ENCODE peak calls at places on chromosome 1, in seven cellular contexts. S, R, L, V, K, M and O are unnamed samples.
A peak's percentile ranks its signal among the peaks of the same experiment; 100 is the strongest.

GRCh38 chr1:19081218-19081893 is 124.9 kb upstream of the IFFO2 start:
- DNase-seq in S (no peak), R (peak; percentile 73), L (peak; percentile 80), V (peak; percentile 52), K (no peak), M (no peak), O (peak; percentile 74)

GRCh38 chr1:21667348-21668231 is 1.6 kb downstream of the RAP1GAP start:
- DNase-seq in S (no peak), R (no peak), L (no peak), V (no peak), K (no peak), M (no peak), O (peak; percentile 26)

GRCh38 chr1:217090073-217090911 is 367.1 kb upstream of the ESRRG start:
- DNase-seq in S (no peak), R (no peak), L (no peak), V (no peak), K (no peak), M (no peak), O (no peak)

GRCh38 chr1:41238311-41239094 is 3.6 kb downstream of the SCMH1 start:
- DNase-seq in S (no peak), R (no peak), L (peak; percentile 43), V (peak; percentile 74), K (peak; percentile 55), M (no peak), O (no peak)

GRCh38 chr1:203364013-203364730 is 13.2 kb upstream of the FMOD start:
- DNase-seq in S (no peak), R (no peak), L (no peak), V (no peak), K (no peak), M (no peak), O (no peak)

GRCh38 chr1:214637722-214638473 is 34.9 kb downstream of the CENPF start:
- DNase-seq in S (peak; percentile 14), R (peak; percentile 67), L (peak; percentile 74), V (peak; percentile 50), K (no peak), M (no peak), O (no peak)

GRCh38 chr1:204826970-204827369 is 43.7 kb upstream of the NFASC start:
- DNase-seq in S (no peak), R (peak; percentile 37), L (peak; percentile 14), V (peak; percentile 13), K (no peak), M (no peak), O (no peak)

GRCh38 chr1:29256979-29257804 is 20.9 kb downstream of the PTPRU start:
- DNase-seq in S (no peak), R (no peak), L (peak; percentile 69), V (peak; percentile 67), K (no peak), M (no peak), O (peak; percentile 38)

GRCh38 chr1:89671775-89672488 is 39.0 kb downstream of the LRRC8C start:
- DNase-seq in S (no peak), R (no peak), L (peak; percentile 74), V (peak; percentile 66), K (peak; percentile 41), M (no peak), O (no peak)

GRCh38 chr1:43021547-43022474 is 63.1 kb upstream of the SLC2A1 start:
- DNase-seq in S (no peak), R (no peak), L (no peak), V (no peak), K (peak; percentile 62), M (no peak), O (no peak)

GRCh38 chr1:226549937-226550670 is 1.5 kb downstream of the STUM start:
- DNase-seq in S (peak; percentile 24), R (no peak), L (peak; percentile 10), V (no peak), K (peak; percentile 39), M (no peak), O (no peak)

GRCh38 chr1:89085781-89086180 is 20.8 kb upstream of the GBP1 start:
- DNase-seq in S (peak; percentile 36), R (peak; percentile 69), L (no peak), V (peak; percentile 12), K (no peak), M (no peak), O (no peak)

GRCh38 chr1:22320703-22321344 is 130.8 kb upstream of the ZBTB40 start:
- DNase-seq in S (no peak), R (no peak), L (no peak), V (no peak), K (no peak), M (no peak), O (no peak)

GRCh38 chr1:62325076-62325475 is 5.8 kb upstream of the KANK4 start:
- DNase-seq in S (no peak), R (peak; percentile 91), L (peak; percentile 65), V (peak; percentile 84), K (peak; percentile 77), M (no peak), O (no peak)

GRCh38 chr1:207565546-207566468 is 69.8 kb downstream of the CR1 start:
- DNase-seq in S (no peak), R (no peak), L (peak; percentile 12), V (no peak), K (no peak), M (no peak), O (no peak)

GRCh38 chr1:18469514-18469913 is 11.2 kb upstream of the KLHDC7A start:
- DNase-seq in S (no peak), R (no peak), L (no peak), V (no peak), K (no peak), M (no peak), O (no peak)

GRCh38 chr1:54456921-54457529 is 50.8 kb upstream of the SSBP3 start:
- DNase-seq in S (no peak), R (no peak), L (no peak), V (no peak), K (no peak), M (no peak), O (no peak)

GRCh38 chr1:78005755-78006154 is 1.0 kb downstream of the DNAJB4 start:
- DNase-seq in S (no peak), R (peak; percentile 90), L (peak; percentile 91), V (peak; percentile 90), K (peak; percentile 75), M (no peak), O (no peak)

DNA sequence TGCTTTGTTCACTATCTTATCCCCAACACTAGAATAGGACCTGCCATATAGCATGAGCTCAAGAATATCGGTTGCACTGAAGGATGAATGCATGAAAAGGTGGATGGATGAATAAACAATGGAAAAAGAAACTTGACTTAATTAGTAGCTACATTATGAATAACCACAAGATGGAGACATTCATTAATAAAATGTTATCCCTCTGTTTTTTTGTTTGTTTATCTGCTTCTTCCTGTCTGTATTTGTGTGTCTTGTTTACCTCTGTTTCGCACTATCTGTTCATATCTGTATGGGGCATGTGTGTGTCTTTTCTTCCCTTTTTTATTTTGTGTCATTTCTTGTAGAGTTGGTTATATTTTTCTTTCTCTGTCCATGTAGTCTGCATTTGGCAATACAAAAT is 1.1 kb upstream of the OR14I1 start:
- DNase-seq in S (no peak), R (no peak), L (no peak), V (no peak), K (no peak), M (no peak), O (no peak)
- TF ChIP-seq CTCF in S (no peak), R (no peak), L (no peak), V (no peak), K (peak; percentile 38), M (no peak), O (peak; percentile 54)

DNA sequence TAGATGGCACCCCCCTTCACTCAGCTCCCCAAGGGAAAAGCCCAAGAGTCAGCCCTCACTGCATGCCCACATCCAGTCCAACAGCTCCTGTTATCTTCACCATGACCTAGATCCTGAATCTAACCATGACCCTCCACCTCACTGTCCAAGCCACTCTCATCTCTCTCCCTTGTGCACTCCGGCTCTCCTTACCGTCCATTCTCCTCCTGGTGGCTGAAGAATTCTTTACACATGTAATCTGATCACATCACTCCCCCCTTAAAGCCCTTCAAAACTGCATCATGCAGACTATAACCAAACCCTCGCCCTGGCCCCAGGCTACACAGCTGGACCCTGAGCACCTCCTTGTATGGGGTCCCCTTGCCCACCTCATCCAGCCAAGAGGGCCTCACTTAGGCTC is 14.0 kb upstream of the PAQR7 start:
- DNase-seq in S (no peak), R (no peak), L (peak; percentile 16), V (no peak), K (no peak), M (no peak), O (no peak)
- TF ChIP-seq CTCF in S (no peak), R (no peak), L (peak; percentile 11), V (peak; percentile 17), K (peak; percentile 42), M (no peak), O (no peak)

GRCh38 chr1:178294654-178295053 is 200.8 kb downstream of the RASAL2 start:
- DNase-seq in S (no peak), R (peak; percentile 7), L (no peak), V (no peak), K (no peak), M (no peak), O (no peak)
- TF ChIP-seq CTCF in S (no peak), R (no peak), L (no peak), V (no peak), K (no peak), M (no peak), O (no peak)

GRCh38 chr1:230642263-230642959 is at the start of gene COG2:
- DNase-seq in S (peak; percentile 99), R (peak; percentile 93), L (peak; percentile 87), V (peak; percentile 92), K (peak; percentile 79), M (peak; percentile 99), O (peak; percentile 87)

GRCh38 chr1:230641900-230642262 is 400 bp upstream of the COG2 start:
- DNase-seq in S (peak; percentile 12), R (no peak), L (no peak), V (no peak), K (no peak), M (peak; percentile 40), O (no peak)

GRCh38 chr1:230646710-230647302 is 4.5 kb downstream of the COG2 start:
- DNase-seq in S (no peak), R (no peak), L (no peak), V (no peak), K (no peak), M (no peak), O (no peak)

GRCh38 chr1:230641346-230641745 is 935 bp upstream of the COG2 start:
- DNase-seq in S (no peak), R (no peak), L (peak; percentile 44), V (peak; percentile 66), K (no peak), M (no peak), O (no peak)

DNA sequence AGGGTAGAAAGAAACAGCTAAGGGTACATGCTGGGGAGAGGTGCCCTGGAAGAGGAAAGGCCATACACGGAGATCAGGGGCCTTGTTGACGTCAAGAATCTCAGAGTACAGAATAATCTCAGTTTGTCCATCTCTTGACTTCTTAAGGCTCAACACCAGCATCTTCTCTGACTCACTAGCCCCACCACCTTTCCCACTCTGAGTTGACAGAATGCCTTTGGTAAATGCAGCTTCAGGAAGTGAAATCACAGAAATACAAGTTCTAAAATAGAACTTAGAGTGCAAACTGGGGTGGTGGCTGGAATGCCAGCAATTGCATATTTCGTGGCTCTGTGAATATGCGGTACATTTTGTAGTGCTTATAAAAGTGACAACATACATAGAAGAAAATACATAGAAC is 1.6 kb downstream of the COG2 start:
- DNase-seq in S (no peak), R (peak; percentile 25), L (peak; percentile 10), V (peak; percentile 55), K (peak; percentile 44), M (no peak), O (no peak)
- TF ChIP-seq CTCF in S (no peak), R (no peak), L (no peak), V (no peak), K (no peak), M (no peak), O (no peak)